ENCODE peak calls at places on chromosomes 5 and 9, in four cellular contexts. V, Z, H and R are unnamed samples.
A peak's percentile ranks its signal among the peaks of the same experiment; 100 is the strongest.

GRCh38 chr5:172412724-172413260 is 41.5 kb downstream of the SH3PXD2B start:
- DNase-seq in H (peak; percentile 59), V (peak; percentile 96), Z (no peak), R (peak; percentile 93)

GRCh38 chr5:36957953-36958559 is 81.5 kb downstream of the NIPBL start:
- DNase-seq in V (no peak), H (no peak), Z (no peak), R (no peak)

GRCh38 chr5:41094871-41095270 is 23.7 kb upstream of the MROH2B start:
- DNase-seq in H (no peak), Z (peak; percentile 4), V (no peak), R (no peak)

GRCh38 chr9:121529237-121529987 is 29.8 kb upstream of the GGTA1 start:
- DNase-seq in Z (no peak), H (peak; percentile 76), V (peak; percentile 4), R (peak; percentile 95)

GRCh38 chr9:93028448-93029006 is 30.0 kb upstream of the SUSD3 start:
- DNase-seq in Z (no peak), H (no peak), V (no peak), R (no peak)

GRCh38 chr5:119435436-119436132 is 16.7 kb upstream of the HSD17B4 start:
- DNase-seq in Z (peak; percentile 63), V (peak; percentile 42), H (peak; percentile 78), R (peak; percentile 85)

GRCh38 chr5:149049371-149049781 is 13.5 kb downstream of the SH3TC2 start:
- DNase-seq in Z (no peak), V (peak; percentile 26), H (no peak), R (no peak)

GRCh38 chr9:83219924-83220438 is 157.0 kb upstream of the RASEF start:
- DNase-seq in V (no peak), Z (no peak), H (no peak), R (no peak)

GRCh38 chr9:133396952-133397351 is 20.8 kb downstream of the STKLD1 start:
- DNase-seq in Z (peak; percentile 49), H (no peak), V (no peak), R (no peak)

GRCh38 chr5:1167728-1168709 is 33.4 kb upstream of the SLC6A19 start:
- DNase-seq in Z (peak; percentile 82), H (peak; percentile 81), V (peak; percentile 81), R (no peak)

GRCh38 chr5:59246470-59247250 is 646.9 kb downstream of the PDE4D start:
- DNase-seq in H (no peak), V (no peak), Z (no peak), R (no peak)

GRCh38 chr5:16577677-16578076 is 39.1 kb downstream of the RETREG1 start:
- DNase-seq in V (no peak), H (no peak), Z (no peak), R (no peak)

GRCh38 chr9:97557606-97558095 is 56.2 kb downstream of the TMOD1 start:
- DNase-seq in V (no peak), H (peak; percentile 94), Z (no peak), R (no peak)

GRCh38 chr5:124806026-124806856 is 59.8 kb upstream of the ZNF608 start:
- DNase-seq in Z (peak; percentile 94), V (peak; percentile 44), H (peak; percentile 81), R (peak; percentile 92)

GRCh38 chr5:139551490-139551889 is 9.6 kb upstream of the UBE2D2 start:
- DNase-seq in H (no peak), Z (no peak), V (no peak), R (no peak)

GRCh38 chr9:91122755-91123154 is 239.0 kb downstream of the AUH start:
- DNase-seq in V (no peak), Z (no peak), H (no peak), R (no peak)

GRCh38 chr9:82991684-82992083 is 71.3 kb downstream of the RASEF start:
- DNase-seq in H (no peak), Z (no peak), V (no peak), R (no peak)

GRCh38 chr5:108661590-108662219 is 86.0 kb upstream of the FER start:
- DNase-seq in V (no peak), Z (no peak), H (no peak), R (no peak)

GRCh38 chr9:134554011-134554749 is 87.4 kb upstream of the COL5A1 start:
- DNase-seq in V (no peak), Z (no peak), H (no peak), R (peak; percentile 66)

GRCh38 chr9:87276851-87277251 is 220.8 kb upstream of the DAPK1 start:
- DNase-seq in Z (no peak), H (no peak), V (no peak), R (no peak)

GRCh38 chr9:95874989-95875304 is 544 bp upstream of the ERCC6L2 start:
- DNase-seq in V (no peak), H (peak; percentile 62), Z (peak; percentile 34), R (peak; percentile 86)

GRCh38 chr5:158899792-158900191 is 199.9 kb downstream of the EBF1 start:
- DNase-seq in V (peak; percentile 50), Z (no peak), H (no peak), R (peak; percentile 65)

GRCh38 chr5:132260714-132261615 is 3.5 kb downstream of the PDLIM4 start:
- DNase-seq in Z (no peak), V (peak; percentile 87), H (peak; percentile 44), R (peak; percentile 93)

GRCh38 chr5:76617229-76617628 is 6.0 kb downstream of the F2RL2 start:
- DNase-seq in Z (no peak), H (no peak), V (peak; percentile 53), R (no peak)

GRCh38 chr5:112492291-112492690 is 73.2 kb upstream of the EPB41L4A start:
- DNase-seq in Z (peak; percentile 60), H (no peak), V (peak; percentile 46), R (peak; percentile 72)

GRCh38 chr9:18238752-18239151 is 235.2 kb upstream of the ADAMTSL1 start:
- DNase-seq in V (peak; percentile 28), Z (no peak), H (no peak), R (no peak)

GRCh38 chr5:148720257-148720656 is 65.9 kb upstream of the HTR4 start:
- DNase-seq in Z (no peak), H (no peak), V (no peak), R (no peak)

GRCh38 chr5:50501510-50502209 is 60.6 kb upstream of the EMB start:
- DNase-seq in V (no peak), H (no peak), Z (no peak), R (no peak)

GRCh38 chr5:129271309-129271708 is 176.8 kb downstream of the ISOC1 start:
- DNase-seq in Z (peak; percentile 58), H (no peak), V (no peak), R (no peak)

GRCh38 chr5:139828207-139828895 is 32.7 kb downstream of the PSD2 start:
- DNase-seq in V (no peak), H (no peak), Z (no peak), R (peak; percentile 15)

GRCh38 chr9:127089639-127090081 is 32.8 kb downstream of the ANGPTL2 start:
- DNase-seq in Z (no peak), V (no peak), H (no peak), R (no peak)

GRCh38 chr5:110063640-110064592 is 374.2 kb downstream of the MAN2A1 start:
- DNase-seq in Z (no peak), H (no peak), V (no peak), R (no peak)

GRCh38 chr9:98356953-98357352 is 101.5 kb upstream of the TBC1D2 start:
- DNase-seq in V (no peak), H (no peak), Z (no peak), R (no peak)

GRCh38 chr9:93130861-93131481 is 3.1 kb downstream of the NINJ1 start:
- DNase-seq in H (peak; percentile 61), Z (no peak), V (no peak), R (no peak)

GRCh38 chr5:98540056-98540455 is 233.4 kb upstream of the RGMB start:
- DNase-seq in H (no peak), Z (no peak), V (no peak), R (no peak)

DNA sequence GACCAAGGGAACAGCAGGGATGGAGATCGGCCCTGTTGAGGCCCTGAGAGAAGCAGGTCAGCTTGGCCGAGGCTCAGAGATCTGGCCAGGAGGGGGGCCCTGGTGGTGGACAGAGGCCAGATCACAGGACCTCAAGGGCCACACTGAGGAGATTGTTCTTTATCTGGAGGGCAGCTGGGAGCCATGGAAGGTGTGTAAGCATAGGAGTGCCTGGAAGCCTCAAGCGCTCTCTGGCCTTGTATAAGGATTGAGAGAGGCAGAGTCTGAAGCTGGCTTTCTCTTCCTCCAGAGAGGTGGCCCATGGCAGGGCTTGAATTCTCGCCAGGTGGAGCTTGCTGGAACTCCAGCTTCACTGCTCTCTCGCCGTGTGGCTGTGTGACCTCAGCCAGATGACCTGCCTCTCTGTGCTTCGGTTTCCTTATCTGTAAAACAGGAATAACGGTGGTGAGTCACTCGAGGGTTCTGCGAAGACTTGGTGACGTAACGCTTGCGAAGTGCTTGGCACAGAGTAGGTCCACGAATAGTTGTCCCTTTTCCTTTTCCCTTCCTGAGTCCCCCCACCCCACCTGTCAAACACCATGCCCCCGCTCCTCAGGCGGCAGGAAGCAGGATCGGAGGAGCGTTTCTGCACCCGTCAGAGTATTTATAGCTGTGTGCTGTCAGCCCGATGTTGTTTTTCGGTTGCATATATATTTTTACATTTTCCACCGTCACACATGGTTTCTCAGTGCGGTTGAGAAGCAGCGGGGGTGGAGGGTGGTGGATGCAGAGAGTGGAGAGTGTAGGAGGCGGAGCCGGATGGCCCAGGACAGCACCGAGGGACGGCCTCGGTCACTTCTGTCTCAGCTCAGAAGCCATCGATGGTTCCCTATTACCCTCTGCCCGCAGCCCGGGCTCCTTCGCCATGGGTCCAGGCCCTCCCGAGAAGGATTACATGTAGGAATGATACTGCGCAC is 17.0 kb upstream of the CRB2 start:
- DNase-seq in V (no peak), H (no peak), Z (no peak), R (no peak)
- H3K4me3 ChIP-seq in V (no peak overlapping the region), H (peak overlapping the region; percentile 13), Z (no peak overlapping the region), R (peak overlapping the region; percentile 32)

GRCh38 chr9:107751522-107752235 is 262.1 kb upstream of the KLF4 start:
- DNase-seq in V (peak; percentile 85), Z (no peak), H (peak; percentile 66), R (no peak)

GRCh38 chr9:107755267-107755666 is 265.7 kb upstream of the KLF4 start:
- DNase-seq in Z (no peak), V (peak; percentile 74), H (no peak), R (no peak)

GRCh38 chr9:107750741-107751521 is 261.4 kb upstream of the KLF4 start:
- DNase-seq in Z (no peak), H (peak; percentile 78), V (peak; percentile 88), R (peak; percentile 91)

GRCh38 chr9:107744873-107745272 is 255.3 kb upstream of the KLF4 start:
- DNase-seq in Z (no peak), H (no peak), V (no peak), R (no peak)

GRCh38 chr9:107749787-107750444 is 260.3 kb upstream of the KLF4 start:
- DNase-seq in V (peak; percentile 33), H (peak; percentile 92), Z (no peak), R (peak; percentile 87)
- H3K4me3 ChIP-seq in V (no peak overlapping the region), H (no peak overlapping the region), Z (no peak overlapping the region), R (no peak overlapping the region)

GRCh38 chr5:144191998-144192397 is 21.3 kb downstream of the KCTD16 start:
- DNase-seq in H (no peak), Z (peak; percentile 21), V (peak; percentile 66), R (no peak)
- H3K4me3 ChIP-seq in H (no peak overlapping the region), Z (no peak overlapping the region), V (no peak overlapping the region), R (peak overlapping the region; percentile 42)

DNA sequence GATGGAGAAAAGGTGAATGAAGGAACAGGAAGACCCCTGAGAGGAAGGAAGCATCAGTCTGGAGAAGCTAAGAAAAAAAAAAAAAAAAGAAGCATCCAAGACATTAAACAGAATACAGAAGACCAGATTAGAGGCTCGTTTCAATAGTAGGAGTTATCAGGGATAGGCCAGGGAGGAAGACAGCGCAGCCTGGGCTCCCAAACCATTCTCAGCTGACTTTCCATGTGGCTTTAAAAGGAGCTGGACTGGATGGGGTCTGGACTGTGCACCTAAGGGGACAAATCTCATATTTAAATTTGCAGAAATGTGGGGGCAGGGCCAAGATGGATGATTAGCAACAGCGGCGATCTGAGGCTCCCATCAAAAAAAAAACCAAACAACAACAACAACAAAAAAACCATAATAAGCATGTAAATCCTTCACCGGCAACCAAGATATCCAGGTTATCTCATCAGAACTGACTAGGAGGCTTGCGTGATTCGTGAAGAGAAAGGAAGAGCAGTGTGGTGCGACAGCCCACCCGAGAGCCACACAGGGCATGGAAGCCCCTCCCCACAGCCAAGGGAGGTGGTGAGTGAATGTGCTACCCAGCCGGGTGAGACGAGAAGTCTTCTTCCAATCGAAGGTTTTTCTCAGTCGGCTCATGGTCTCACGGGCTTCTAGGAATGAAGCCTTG is 114.9 kb upstream of the ADAMTS16 start:
- DNase-seq in V (no peak), Z (no peak), H (no peak), R (no peak)
- H3K4me3 ChIP-seq in V (no peak overlapping the region), Z (no peak overlapping the region), H (peak overlapping the region; percentile 35), R (peak overlapping the region; percentile 24)